ENCODE peak calls at places on chromosomes 11 and 22, in six cellular contexts. C is stomach, I is body of pancreas, G is right lobe of liver, F is fibroblast of the aortic adventitia, E is IMR-90. T is an unnamed sample.

GRCh38 chr11:58642120-58642625 is 19.7 kb downstream of the CNTF start:
- DNase-seq in C (no peak), I (no peak), G (no peak), F (no peak), E (no peak), T (no peak)

GRCh38 chr22:37074537-37074936 is 23.0 kb downstream of the KCTD17 start:
- DNase-seq in C (no peak), I (no peak), G (no peak), F (no peak), E (no peak), T (no peak)

GRCh38 chr11:36409152-36409713 is 100.8 kb downstream of the TRAF6 start:
- DNase-seq in C (no peak), I (no peak), G (no peak), F (peak), E (peak), T (no peak)

GRCh38 chr22:31083923-31084810 is 3.0 kb downstream of the SMTN start:
- DNase-seq in C (no peak), I (no peak), G (no peak), F (no peak), E (no peak), T (no peak)

GRCh38 chr22:48920776-48921241 is 906.9 kb downstream of the BRD1 start:
- DNase-seq in C (peak), I (no peak), G (no peak), F (no peak), E (no peak), T (no peak)

GRCh38 chr11:19921976-19922688 is 209.5 kb downstream of the NAV2 start:
- DNase-seq in C (no peak), I (no peak), G (no peak), F (no peak), E (no peak), T (no peak)

GRCh38 chr11:615453-616319 is at the start of gene IRF7:
- DNase-seq in C (peak), I (peak), G (peak), F (peak), E (peak), T (peak)

GRCh38 chr11:117908261-117908895 is 20.8 kb downstream of the TMPRSS13 start:
- DNase-seq in C (no peak), I (no peak), G (no peak), F (no peak), E (no peak), T (no peak)

GRCh38 chr11:7759010-7759409 is 37.7 kb downstream of the OR5P2 start:
- DNase-seq in C (no peak), I (no peak), G (no peak), F (no peak), E (no peak), T (no peak)

GRCh38 chr22:48488149-48488551 is 1339.5 kb downstream of the BRD1 start:
- DNase-seq in C (no peak), I (no peak), G (no peak), F (no peak), E (no peak), T (peak)

GRCh38 chr11:6894097-6894496 is 1.8 kb upstream of the OR2D2 start:
- DNase-seq in C (no peak), I (no peak), G (no peak), F (no peak), E (no peak), T (no peak)

GRCh38 chr11:71928739-71929443 is at the start of gene RNF121:
- DNase-seq in C (peak), I (peak), G (peak), F (peak), E (peak), T (peak)

GRCh38 chr11:7353100-7353499 is 101.4 kb downstream of the SYT9 start:
- DNase-seq in C (no peak), I (no peak), G (no peak), F (peak), E (no peak), T (peak)

GRCh38 chr11:10908215-10908990 is 50.5 kb upstream of the ZBED5 start:
- DNase-seq in C (no peak), I (peak), G (no peak), F (peak), E (peak), T (peak)

GRCh38 chr11:1425439-1425838 is 35.7 kb downstream of the BRSK2 start:
- DNase-seq in C (no peak), I (no peak), G (no peak), F (no peak), E (no peak), T (no peak)

GRCh38 chr11:17475666-17476316 is 854 bp downstream of the ABCC8 start:
- DNase-seq in C (no peak), I (no peak), G (no peak), F (no peak), E (no peak), T (no peak)

GRCh38 chr11:846496-847098 is 3.9 kb downstream of the TSPAN4 start:
- DNase-seq in C (no peak), I (no peak), G (no peak), F (peak), E (peak), T (peak)

GRCh38 chr11:128796275-128796674 is 70.8 kb downstream of the KCNJ1 start:
- DNase-seq in C (no peak), I (no peak), G (no peak), F (peak), E (peak), T (peak)

GRCh38 chr11:1401656-1402221 is 12.0 kb downstream of the BRSK2 start:
- DNase-seq in C (peak), I (peak), G (peak), F (peak), E (peak), T (peak)

GRCh38 chr22:46149493-46149997 is 781 bp upstream of the PPARA start:
- DNase-seq in C (peak), I (peak), G (peak), F (no peak), E (no peak), T (no peak)

GRCh38 chr22:38080847-38081635 is 2.9 kb downstream of the SLC16A8 start:
- DNase-seq in C (peak), I (peak), G (peak), F (peak), E (peak), T (peak)
- H3K4me3 ChIP-seq in C (peak), I (no peak), G (peak), F (peak), E (peak), T (peak)

GRCh38 chr22:22745225-22746060 is 101.0 kb downstream of the GGTLC2 start:
- DNase-seq in C (peak), I (peak), G (peak), F (peak), E (peak), T (peak)
- TF ChIP-seq CTCF in C (no peak), I (peak), G (peak), F (peak), E (peak), T (peak)

DNA sequence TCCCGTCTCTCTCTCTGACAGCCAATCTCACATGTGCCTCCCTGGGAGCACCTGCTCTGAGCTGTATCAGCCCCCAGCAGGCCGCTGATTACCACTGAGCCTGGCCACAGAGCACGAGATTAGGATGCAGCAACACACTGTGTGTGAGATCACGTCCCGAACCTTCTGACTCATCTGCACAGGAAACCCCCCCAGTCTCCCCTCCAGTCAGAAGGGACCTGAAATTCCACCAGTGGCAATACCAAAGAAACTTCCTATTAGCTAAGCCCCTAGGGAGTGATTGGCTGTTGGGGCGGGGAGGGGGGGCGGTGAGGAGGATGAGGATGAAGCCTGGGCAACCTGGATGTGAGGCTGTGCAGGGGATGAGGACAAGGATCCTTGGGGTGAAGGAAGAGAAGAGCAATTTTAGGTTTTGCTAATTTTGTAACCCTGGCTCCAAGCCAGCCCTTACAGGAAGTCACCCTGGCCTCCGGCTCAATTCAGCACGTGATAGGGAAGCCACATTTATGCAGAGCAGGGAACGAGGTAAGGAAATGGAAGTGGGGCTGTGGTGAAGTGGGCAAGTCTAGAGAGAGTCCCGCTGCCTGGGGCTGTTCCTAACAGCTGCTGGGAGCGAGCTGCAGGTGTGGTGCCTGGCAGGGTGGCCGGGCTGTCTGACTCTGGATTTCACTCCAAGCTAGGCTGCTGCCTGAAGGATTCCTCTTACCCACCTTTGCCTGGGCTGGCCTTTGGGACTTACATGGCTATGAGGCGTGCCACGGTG is 1.9 kb downstream of the SLC43A3 start:
- DNase-seq in C (peak), I (peak), G (peak), F (peak), E (peak), T (peak)
- H3K4me3 ChIP-seq in C (peak), I (no peak), G (peak), F (peak), E (no peak), T (no peak)

GRCh38 chr11:134275188-134275533 is 1.0 kb upstream of the GLB1L3 start:
- DNase-seq in C (no peak), I (no peak), G (no peak), F (no peak), E (no peak), T (no peak)

GRCh38 chr11:134278356-134278755 is 2.2 kb downstream of the GLB1L3 start:
- DNase-seq in C (no peak), I (no peak), G (no peak), F (no peak), E (no peak), T (no peak)

GRCh38 chr11:134277176-134278001 is 1.2 kb downstream of the GLB1L3 start:
- DNase-seq in C (no peak), I (no peak), G (no peak), F (no peak), E (no peak), T (no peak)

GRCh38 chr11:134275534-134276395 is at the start of gene GLB1L3:
- DNase-seq in C (no peak), I (peak), G (peak), F (peak), E (no peak), T (peak)

DNA sequence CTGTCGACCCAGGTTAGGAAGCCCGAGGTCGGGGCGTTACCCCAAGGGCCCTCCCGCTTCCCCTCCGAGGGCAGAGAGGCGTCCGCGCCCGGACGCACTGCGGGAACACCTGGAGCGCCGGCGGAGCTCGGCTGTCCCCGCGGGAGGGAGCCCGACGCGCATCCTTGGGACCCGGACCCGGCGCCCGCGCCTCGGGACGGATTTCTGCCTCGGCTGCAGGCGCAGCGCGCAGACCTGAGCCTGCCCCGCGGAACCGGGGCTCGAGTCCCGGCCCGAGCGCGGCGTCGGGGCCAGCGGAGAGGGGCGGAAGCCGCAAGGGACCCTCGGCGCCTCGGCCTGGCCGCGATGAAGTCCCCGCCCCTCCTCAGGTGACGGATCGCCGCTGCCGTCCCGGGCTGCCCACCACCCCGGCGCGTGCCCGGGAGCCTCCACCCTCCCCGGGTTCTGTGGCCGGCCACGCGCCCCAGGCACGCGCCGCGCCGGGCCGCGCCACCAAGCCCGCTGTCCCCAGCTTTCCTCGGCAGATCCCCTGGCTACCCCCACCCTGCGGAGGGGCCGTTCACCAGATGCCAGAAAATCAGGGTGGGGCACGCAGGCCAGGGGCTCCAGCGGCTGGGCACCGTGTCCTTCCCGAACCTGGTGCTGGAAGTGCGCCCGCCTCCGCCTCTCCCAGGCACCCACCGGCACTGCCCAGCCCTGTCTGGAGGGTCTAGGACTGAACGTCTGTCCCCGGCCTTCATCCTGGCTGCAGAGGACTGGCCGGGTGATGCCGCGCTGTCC is 407 bp downstream of the GLB1L3 start:
- DNase-seq in C (no peak), I (no peak), G (no peak), F (no peak), E (no peak), T (no peak)
- TF ChIP-seq CTCF in C (no peak), I (no peak), G (no peak), F (no peak), E (no peak), T (no peak)

DNA sequence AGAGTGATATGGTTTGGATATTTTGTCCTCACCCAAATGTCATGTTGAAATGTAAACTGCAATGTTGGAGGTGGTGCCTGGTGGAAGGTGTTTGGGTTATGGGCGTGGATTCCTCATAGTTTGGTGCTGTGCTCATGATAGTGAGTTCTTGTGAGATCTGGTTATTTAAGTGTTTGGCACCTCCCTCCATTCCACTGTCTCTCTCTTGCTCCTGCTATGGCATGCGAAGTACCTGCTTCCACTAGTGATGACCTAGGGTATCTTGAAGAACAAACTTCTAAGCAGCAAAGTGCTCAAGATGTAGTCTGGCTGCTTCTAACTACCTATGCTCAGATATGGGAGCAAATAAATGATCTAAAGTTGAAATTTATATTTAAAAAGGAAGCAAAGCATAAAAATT is 55.9 kb upstream of the TSPAN18 start:
- DNase-seq in C (no peak), I (no peak), G (no peak), F (no peak), E (no peak), T (no peak)
- H3K4me3 ChIP-seq in C (no peak), I (no peak), G (no peak), F (no peak), E (no peak), T (no peak)

DNA sequence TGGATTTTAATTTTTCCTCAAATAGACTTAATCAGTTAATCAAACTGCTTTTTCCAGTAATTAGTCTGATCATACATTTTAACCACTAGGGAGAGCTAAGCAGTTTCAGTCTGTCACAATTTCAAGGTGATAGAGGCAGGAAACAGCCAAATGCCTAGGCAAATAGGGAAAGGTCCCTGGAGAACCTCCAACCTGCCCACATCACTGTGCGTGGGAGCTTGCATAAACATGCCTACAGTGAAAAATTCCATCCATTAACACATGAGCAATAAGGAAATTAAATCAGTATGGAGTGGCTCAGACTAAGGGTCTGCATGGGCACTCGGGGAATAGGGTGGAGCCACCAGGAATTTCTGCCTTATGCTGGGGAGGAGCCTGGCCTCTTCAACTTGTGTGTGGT is 74.6 kb downstream of the AASDHPPT start:
- DNase-seq in C (peak), I (peak), G (no peak), F (peak), E (peak), T (peak)
- TF ChIP-seq CTCF in C (no peak), I (peak), G (peak), F (no peak), E (no peak), T (peak)

T was measured in AG10803.